ENCODE peak calls at places on chromosomes 12 and 14, in eight cellular contexts. O is thyroid gland, G is bronchial epithelial cell, H is choroid plexus epithelial cell, M is psoas muscle, L is foreskin keratinocyte, V is BJ, B is neural crest cell. Q is an unnamed sample.

GRCh38 chr14:53054457-53054856 is 98.7 kb downstream of the DDHD1 start:
- DNase-seq in O (no peak), G (no peak), H (peak), M (no peak), L (no peak), V (no peak), B (no peak), Q (no peak)

GRCh38 chr14:52694761-52695480 is 437 bp downstream of the ERO1A start:
- DNase-seq in O (peak), G (peak), H (peak), M (peak), L (no peak), V (no peak), B (no peak), Q (no peak)

GRCh38 chr14:75306917-75307699 is 28.5 kb downstream of the FOS start:
- DNase-seq in O (no peak), G (peak), H (peak), M (no peak), L (no peak), V (no peak), B (no peak), Q (no peak)

GRCh38 chr12:8081228-8081920 is 700 bp upstream of the NECAP1 start:
- DNase-seq in O (peak), G (no peak), H (no peak), M (no peak), L (no peak), V (no peak), B (no peak), Q (no peak)

GRCh38 chr14:105281354-105282097 is 19.3 kb downstream of the BRF1 start:
- DNase-seq in O (peak), G (peak), H (peak), M (no peak), L (peak), V (peak), B (peak), Q (no peak)

GRCh38 chr12:78870539-78870938 is 6.0 kb downstream of the SYT1 start:
- DNase-seq in O (no peak), G (no peak), H (no peak), M (no peak), L (no peak), V (no peak), B (no peak), Q (no peak)

GRCh38 chr12:104137175-104137901 is 672 bp downstream of the NFYB start:
- DNase-seq in O (peak), G (peak), H (peak), M (peak), L (no peak), V (no peak), B (peak), Q (no peak)

GRCh38 chr12:4900327-4900726 is 9.4 kb upstream of the KCNA1 start:
- DNase-seq in O (no peak), G (peak), H (peak), M (no peak), L (peak), V (no peak), B (no peak), Q (no peak)

GRCh38 chr12:20370001-20370381 is 1.7 kb downstream of the PDE3A start:
- DNase-seq in O (peak), G (no peak), H (peak), M (no peak), L (no peak), V (no peak), B (peak), Q (no peak)

GRCh38 chr14:99460793-99461192 is 19.9 kb downstream of the SETD3 start:
- DNase-seq in O (no peak), G (peak), H (peak), M (no peak), L (peak), V (no peak), B (no peak), Q (no peak)

GRCh38 chr14:23727566-23728335 is 91.6 kb downstream of the DHRS2 start:
- DNase-seq in O (peak), G (peak), H (peak), M (no peak), L (peak), V (no peak), B (no peak), Q (peak)

GRCh38 chr12:23722655-23723054 is 226.8 kb downstream of the SOX5 start:
- DNase-seq in O (no peak), G (no peak), H (no peak), M (no peak), L (no peak), V (no peak), B (no peak), Q (no peak)

GRCh38 chr14:93903342-93904184 is 23.6 kb upstream of the FAM181A start:
- DNase-seq in O (peak), G (no peak), H (peak), M (no peak), L (no peak), V (no peak), B (peak), Q (no peak)

GRCh38 chr12:3313655-3314305 is 177.2 kb upstream of the PRMT8 start:
- DNase-seq in O (no peak), G (no peak), H (peak), M (no peak), L (no peak), V (no peak), B (no peak), Q (no peak)

GRCh38 chr14:104554608-104555401 is 24.8 kb upstream of the C14orf180 start:
- DNase-seq in O (no peak), G (no peak), H (no peak), M (peak), L (no peak), V (no peak), B (no peak), Q (no peak)

GRCh38 chr12:29608581-29608980 is 111.1 kb upstream of the OVCH1 start:
- DNase-seq in O (no peak), G (no peak), H (no peak), M (no peak), L (no peak), V (no peak), B (no peak), Q (no peak)

GRCh38 chr14:34043627-34044372 is 92.9 kb upstream of the EGLN3 start:
- DNase-seq in O (no peak), G (peak), H (no peak), M (no peak), L (no peak), V (no peak), B (no peak), Q (no peak)

GRCh38 chr12:130500835-130501330 is 163.2 kb downstream of the PIWIL1 start:
- DNase-seq in O (no peak), G (no peak), H (no peak), M (no peak), L (no peak), V (no peak), B (no peak), Q (no peak)

GRCh38 chr14:103072595-103073366 is 11.2 kb upstream of the LBHD2 start:
- DNase-seq in O (no peak), G (peak), H (no peak), M (no peak), L (no peak), V (no peak), B (no peak), Q (no peak)

GRCh38 chr12:89070603-89071002 is 281.7 kb downstream of the DUSP6 start:
- DNase-seq in O (no peak), G (peak), H (no peak), M (no peak), L (no peak), V (no peak), B (no peak), Q (no peak)

GRCh38 chr14:52458721-52459085 is 93.6 kb downstream of the TXNDC16 start:
- DNase-seq in O (no peak), G (peak), H (peak), M (no peak), L (peak), V (no peak), B (no peak), Q (no peak)

GRCh38 chr12:127169321-127170270 is 1097.4 kb upstream of the TMEM132C start:
- DNase-seq in O (no peak), G (no peak), H (no peak), M (no peak), L (no peak), V (no peak), B (no peak), Q (no peak)

GRCh38 chr12:50111693-50112455 is at the start of gene COX14:
- DNase-seq in O (peak), G (peak), H (peak), M (peak), L (peak), V (peak), B (peak), Q (peak)
- TF ChIP-seq CTCF in O (no peak), G (peak), H (peak), M (peak), L (peak), V (peak), B (peak), Q (peak)

GRCh38 chr12:14937014-14937413 is 1.3 kb downstream of the ERP27 start:
- DNase-seq in O (no peak), G (no peak), H (no peak), M (no peak), L (no peak), V (no peak), B (no peak), Q (no peak)

GRCh38 chr12:14935031-14935430 is 3.3 kb downstream of the ERP27 start:
- DNase-seq in O (no peak), G (no peak), H (no peak), M (no peak), L (no peak), V (no peak), B (no peak), Q (no peak)

GRCh38 chr12:14938301-14938700 is at the start of gene ERP27:
- DNase-seq in O (no peak), G (no peak), H (no peak), M (no peak), L (no peak), V (no peak), B (no peak), Q (no peak)

GRCh38 chr12:14936224-14936861 is 2.0 kb downstream of the ERP27 start:
- DNase-seq in O (no peak), G (peak), H (no peak), M (no peak), L (peak), V (no peak), B (no peak), Q (no peak)

GRCh38 chr12:14937689-14938088 is 648 bp downstream of the ERP27 start:
- DNase-seq in O (no peak), G (no peak), H (no peak), M (no peak), L (no peak), V (no peak), B (no peak), Q (no peak)
- TF ChIP-seq CTCF in O (no peak), G (no peak), H (peak), M (no peak), L (peak), V (peak), B (peak), Q (no peak)

GRCh38 chr12:111174283-111175108 is 194.4 kb downstream of the PHETA1 start:
- DNase-seq in O (no peak), G (peak), H (no peak), M (no peak), L (no peak), V (no peak), B (no peak), Q (no peak)
- TF ChIP-seq CTCF in O (no peak), G (peak), H (peak), M (peak), L (peak), V (no peak), B (peak), Q (peak)

GRCh38 chr12:6939187-6939540 is 4.5 kb upstream of the RNU7-1 start:
- DNase-seq in O (no peak), G (no peak), H (no peak), M (no peak), L (no peak), V (no peak), B (no peak), Q (no peak)

GRCh38 chr12:6936642-6937480 is 6.8 kb upstream of the RNU7-1 start:
- DNase-seq in O (no peak), G (no peak), H (no peak), M (no peak), L (no peak), V (no peak), B (no peak), Q (no peak)

GRCh38 chr12:6936378-6936638 is 7.3 kb upstream of the RNU7-1 start:
- DNase-seq in O (no peak), G (no peak), H (no peak), M (no peak), L (no peak), V (no peak), B (no peak), Q (no peak)

GRCh38 chr12:6937481-6938352 is 5.9 kb upstream of the RNU7-1 start:
- DNase-seq in O (peak), G (peak), H (peak), M (peak), L (peak), V (peak), B (peak), Q (peak)

DNA sequence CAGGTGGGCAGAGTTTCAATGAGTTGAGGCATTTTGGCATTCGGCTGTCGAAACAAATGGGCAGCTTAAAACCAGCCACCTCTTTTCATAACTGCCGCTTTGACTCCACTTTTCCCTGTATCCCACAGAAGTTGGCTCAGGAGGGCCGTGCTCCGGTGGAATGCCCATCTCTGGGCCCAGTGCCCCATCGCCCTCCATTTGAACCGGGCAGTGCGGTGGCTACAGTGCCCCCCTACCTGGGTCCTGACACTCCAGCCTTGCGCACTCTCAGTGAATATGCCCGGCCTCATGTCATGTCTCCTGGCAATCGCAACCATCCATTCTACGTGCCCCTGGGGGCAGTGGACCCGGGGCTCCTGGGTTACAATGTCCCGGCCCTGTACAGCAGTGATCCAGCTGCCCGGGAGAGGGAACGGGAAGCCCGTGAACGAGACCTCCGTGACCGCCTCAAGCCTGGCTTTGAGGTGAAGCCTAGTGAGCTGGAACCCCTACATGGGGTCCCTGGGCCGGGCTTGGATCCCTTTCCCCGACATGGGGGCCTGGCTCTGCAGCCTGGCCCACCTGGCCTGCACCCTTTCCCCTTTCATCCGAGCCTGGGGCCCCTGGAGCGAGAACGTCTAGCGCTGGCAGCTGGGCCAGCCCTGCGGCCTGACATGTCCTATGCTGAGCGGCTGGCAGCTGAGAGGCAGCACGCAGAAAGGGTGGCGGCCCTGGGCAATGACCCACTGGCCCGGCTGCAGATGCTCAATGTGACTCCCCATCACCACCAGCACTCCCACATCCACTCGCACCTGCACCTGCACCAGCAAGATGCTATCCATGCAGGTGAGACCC is 5.0 kb upstream of the RNU7-1 start:
- DNase-seq in O (no peak), G (no peak), H (no peak), M (no peak), L (no peak), V (no peak), B (no peak), Q (no peak)
- TF ChIP-seq CTCF in O (peak), G (no peak), H (no peak), M (no peak), L (no peak), V (no peak), B (no peak), Q (no peak)

DNA sequence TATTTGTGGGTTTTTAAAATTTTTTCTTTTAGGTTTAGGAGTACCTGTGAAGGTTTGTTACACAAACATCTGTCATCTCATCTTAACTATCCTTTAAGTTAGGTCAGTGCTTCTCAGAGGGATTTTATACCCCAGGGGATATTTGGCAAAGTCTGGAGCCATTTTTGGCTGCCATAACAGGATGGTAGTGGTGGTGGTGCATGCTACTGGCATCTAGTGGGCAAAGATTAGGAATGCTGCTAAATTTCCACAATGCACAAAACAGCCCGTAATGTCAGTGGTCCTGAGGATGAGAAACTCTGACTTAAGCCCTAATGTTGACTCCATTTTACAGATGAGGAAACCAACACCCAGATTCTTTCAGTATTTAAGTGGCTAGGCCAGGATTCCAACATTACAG is 85.2 kb upstream of the MYF6 start:
- DNase-seq in O (no peak), G (no peak), H (peak), M (no peak), L (no peak), V (no peak), B (no peak), Q (no peak)
- TF ChIP-seq CTCF in O (no peak), G (peak), H (peak), M (no peak), L (peak), V (no peak), B (no peak), Q (peak)

GRCh38 chr12:69984216-69984615 is 159.2 kb downstream of the MYRFL start:
- DNase-seq in O (no peak), G (no peak), H (no peak), M (no peak), L (no peak), V (no peak), B (no peak), Q (no peak)
- TF ChIP-seq CTCF in O (no peak), G (no peak), H (no peak), M (no peak), L (no peak), V (no peak), B (no peak), Q (no peak)